ENCODE peak calls at places on chromosomes 7 and 10, in nine cellular contexts. Y is chondrocyte, F is H1, E is colonic mucosa, P is ovary, N is psoas muscle, U is cardiac fibroblast, J is IMR-90, R is neural crest cell. C is an unnamed sample.

GRCh38 chr7:82595176-82595575 is 151.6 kb upstream of the CACNA2D1 start:
- DNase-seq in U (no peak), R (no peak), J (no peak), E (no peak), N (no peak), F (no peak), P (no peak), Y (no peak), C (no peak)

GRCh38 chr7:104993217-104993857 is 20.7 kb upstream of the KMT2E start:
- DNase-seq in N (no peak), F (no peak), P (no peak), Y (no peak), J (no peak), R (no peak), U (no peak), E (no peak), C (no peak)

GRCh38 chr7:151088856-151089699 is 2.8 kb downstream of the AGAP3 start:
- DNase-seq in R (no peak), F (no peak), E (peak; percentile 54), P (peak; percentile 66), Y (no peak), U (peak; percentile 75), J (peak; percentile 76), N (peak; percentile 83), C (no peak)

GRCh38 chr10:73060173-73060572 is 36.5 kb downstream of the P4HA1 start:
- DNase-seq in E (no peak), N (no peak), J (no peak), Y (no peak), R (no peak), F (no peak), U (no peak), P (no peak), C (no peak)

GRCh38 chr10:96322275-96322674 is 18.0 kb downstream of the DNTT start:
- DNase-seq in Y (no peak), R (no peak), U (no peak), P (no peak), F (no peak), E (no peak), N (no peak), J (no peak), C (no peak)

GRCh38 chr10:127578628-127579305 is 29.7 kb downstream of the NPS start:
- DNase-seq in F (no peak), Y (no peak), N (no peak), J (no peak), E (no peak), U (no peak), P (no peak), R (no peak), C (no peak)

GRCh38 chr10:24826022-24826421 is 102.3 kb upstream of the ARHGAP21 start:
- DNase-seq in U (peak; percentile 87), N (no peak), P (no peak), Y (no peak), J (peak; percentile 78), E (no peak), R (no peak), F (no peak), C (no peak)

GRCh38 chr7:151823783-151824182 is 53.1 kb downstream of the PRKAG2 start:
- DNase-seq in R (no peak), J (no peak), E (no peak), U (no peak), P (no peak), N (no peak), Y (no peak), F (no peak), C (no peak)

GRCh38 chr10:101143354-101143648 is 12.2 kb downstream of the TLX1 start:
- DNase-seq in R (no peak), P (no peak), E (no peak), N (no peak), U (no peak), J (no peak), F (no peak), Y (no peak), C (no peak)

GRCh38 chr10:95295031-95295755 is 4.4 kb upstream of the PDLIM1 start:
- DNase-seq in U (peak; percentile 51), E (peak; percentile 73), N (peak; percentile 77), F (peak; percentile 64), P (no peak), Y (no peak), R (no peak), J (peak; percentile 60), C (peak; percentile 34)

GRCh38 chr7:31126976-31127375 is 74.9 kb downstream of the ADCYAP1R1 start:
- DNase-seq in P (no peak), F (no peak), U (peak; percentile 38), N (no peak), E (no peak), R (no peak), J (peak; percentile 18), Y (no peak), C (no peak)

GRCh38 chr10:26805567-26806245 is 55.1 kb downstream of the ABI1 start:
- DNase-seq in F (no peak), N (no peak), J (peak; percentile 77), R (no peak), E (no peak), P (no peak), Y (no peak), U (peak; percentile 42), C (no peak)

GRCh38 chr7:101411477-101411954 is 48.8 kb downstream of the COL26A1 start:
- DNase-seq in R (no peak), P (no peak), Y (no peak), J (no peak), N (no peak), F (no peak), E (no peak), U (no peak), C (no peak)

GRCh38 chr10:31757831-31758230 is 170.8 kb downstream of the ARHGAP12 start:
- DNase-seq in R (no peak), E (no peak), U (no peak), P (no peak), Y (no peak), F (no peak), J (no peak), N (no peak), C (no peak)

GRCh38 chr7:57868771-57869483 is 418.9 kb downstream of the ZNF716 start:
- DNase-seq in U (no peak), R (no peak), P (no peak), Y (no peak), F (no peak), N (peak; percentile 34), J (no peak), E (no peak), C (no peak)

GRCh38 chr7:28224172-28224571 is 43.6 kb upstream of the JAZF1 start:
- DNase-seq in R (no peak), U (no peak), P (no peak), E (no peak), Y (no peak), N (no peak), J (no peak), F (no peak), C (no peak)

GRCh38 chr7:82542665-82543064 is 99.1 kb upstream of the CACNA2D1 start:
- DNase-seq in F (no peak), U (peak; percentile 82), R (no peak), E (no peak), Y (no peak), N (no peak), J (peak; percentile 93), P (no peak), C (no peak)

GRCh38 chr10:79292789-79293746 is 54.2 kb upstream of the PPIF start:
- DNase-seq in F (peak; percentile 80), J (no peak), R (no peak), P (no peak), N (no peak), E (no peak), U (no peak), Y (no peak), C (no peak)

GRCh38 chr7:22657479-22657878 is 69.5 kb upstream of the IL6 start:
- DNase-seq in J (no peak), R (no peak), U (no peak), N (no peak), P (no peak), F (no peak), Y (no peak), E (no peak), C (no peak)

GRCh38 chr10:74150151-74151056 is at the start of gene AP3M1:
- DNase-seq in F (peak; percentile 90), U (no peak), P (peak; percentile 86), R (no peak), N (peak; percentile 93), E (peak; percentile 86), J (no peak), Y (no peak), C (peak; percentile 75)

GRCh38 chr7:116461500-116461899 is 38.0 kb upstream of the CAV2 start:
- DNase-seq in U (no peak), P (no peak), Y (no peak), N (no peak), E (no peak), F (no peak), J (no peak), R (no peak), C (no peak)
- TF ChIP-seq CTCF in U (peak; percentile 32), P (no peak), Y (peak; percentile 66), N (no peak), E (no peak), F (no peak), J (peak; percentile 23), R (peak; percentile 31), C (no peak)

DNA sequence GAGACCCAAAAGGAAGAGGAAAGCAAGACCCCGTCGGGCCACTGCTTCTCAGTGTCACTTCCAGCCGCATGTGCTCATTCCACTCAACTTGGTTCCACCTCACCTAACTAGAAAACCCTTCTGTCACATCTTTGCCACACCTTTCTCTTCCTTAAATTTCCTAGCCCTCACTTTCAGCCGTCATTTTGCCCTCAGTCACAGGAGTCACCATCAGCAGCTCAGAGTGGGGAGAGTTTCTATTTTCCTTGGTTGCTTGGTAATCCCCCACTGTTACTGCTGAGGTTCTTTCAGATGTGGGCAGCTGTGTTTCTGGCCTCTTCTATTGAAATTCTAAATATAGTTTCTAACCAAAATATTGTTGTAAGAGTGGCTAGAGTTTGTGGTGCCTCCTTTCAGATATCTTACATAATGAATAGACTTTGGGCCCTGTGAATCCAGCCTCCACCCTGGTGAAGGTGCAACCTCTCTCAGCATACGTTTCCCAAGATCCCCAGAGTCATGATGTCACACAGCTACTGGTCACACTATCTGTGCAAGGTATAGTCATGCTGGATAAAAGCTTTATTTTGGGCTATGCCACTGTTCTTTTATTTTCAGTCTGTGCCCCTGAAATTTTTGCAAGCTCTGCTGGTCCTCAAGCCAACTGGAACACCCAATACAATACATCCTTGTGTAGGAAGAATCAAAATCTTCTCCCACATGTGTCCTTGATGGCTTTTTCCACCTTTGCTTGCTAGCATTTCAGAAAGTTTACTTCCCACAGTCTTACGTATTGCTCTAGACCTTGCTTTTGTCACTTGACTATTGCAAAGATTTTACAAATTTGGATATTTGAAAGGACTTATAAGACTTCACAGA is 9.2 kb downstream of the AGBL3 start:
- DNase-seq in E (no peak), R (no peak), N (no peak), J (no peak), Y (no peak), U (no peak), F (no peak), P (no peak), C (no peak)
- TF ChIP-seq CTCF in E (no peak), R (no peak), N (no peak), J (no peak), Y (no peak), U (no peak), F (no peak), P (no peak), C (no peak)

GRCh38 chr10:128843972-128844371 is 623.1 kb upstream of the MGMT start:
- DNase-seq in P (no peak), J (no peak), R (no peak), N (no peak), E (no peak), U (no peak), F (no peak), Y (no peak), C (no peak)
- TF ChIP-seq CTCF in P (no peak), J (no peak), R (peak; percentile 44), N (no peak), E (no peak), U (no peak), F (peak; percentile 9), Y (peak; percentile 30), C (no peak)

GRCh38 chr7:66114743-66115727 is at the start of gene CRCP:
- DNase-seq in Y (peak; percentile 92), U (peak; percentile 79), P (peak; percentile 84), N (peak; percentile 91), F (peak; percentile 86), J (peak; percentile 70), E (peak; percentile 86), R (peak; percentile 65), C (peak; percentile 86)
- TF ChIP-seq CTCF in Y (peak; percentile 69), U (peak; percentile 57), P (no peak), N (no peak), F (no peak), J (peak; percentile 44), E (no peak), R (peak; percentile 53), C (peak; percentile 19)

C was measured in natural killer cell.